ENCODE peak calls at places on chromosomes 12 and 14, in ten cellular contexts. A is mesendoderm; N is adipocyte; H is bronchial epithelial cell; Q is Caco-2; S is left ventricle myocardium inferior; L is IMR-90; D is lung; J is HepG2; U is CD8-positive, alpha-beta memory T cell. Z is an unnamed sample.

GRCh38 chr12:79274571-79275064 is 410.0 kb downstream of the SYT1 start:
- DNase-seq in S (no peak), Q (no peak), H (no peak), J (no peak), N (no peak), A (peak; percentile 26), L (no peak), D (no peak), U (no peak), Z (peak; percentile 32)

GRCh38 chr14:67800743-67801142 is 15.6 kb downstream of the ZFYVE26 start:
- DNase-seq in Q (no peak), L (no peak), H (no peak), N (no peak), J (no peak), A (no peak), S (no peak), D (no peak), U (no peak), Z (no peak)

GRCh38 chr14:81275995-81276698 is 55.4 kb upstream of the GTF2A1 start:
- DNase-seq in A (no peak), U (no peak), H (no peak), S (no peak), L (no peak), D (no peak), J (no peak), Q (no peak), N (no peak), Z (no peak)

GRCh38 chr14:57122129-57122528 is 146.6 kb downstream of the EXOC5 start:
- DNase-seq in U (no peak), N (no peak), D (no peak), S (no peak), J (no peak), Q (no peak), A (no peak), L (no peak), H (no peak), Z (no peak)

GRCh38 chr14:60510976-60511599 is 2.1 kb downstream of the SIX6 start:
- DNase-seq in Q (no peak), U (no peak), J (no peak), S (no peak), N (no peak), H (no peak), D (no peak), A (no peak), L (no peak), Z (no peak)

GRCh38 chr12:121579981-121580868 is 598 bp downstream of the KDM2B start:
- DNase-seq in Q (peak; percentile 85), A (peak; percentile 87), H (peak; percentile 13), N (peak; percentile 84), U (peak; percentile 73), S (peak; percentile 74), J (peak; percentile 34), D (peak; percentile 64), L (peak; percentile 55), Z (peak; percentile 75)

GRCh38 chr12:65086236-65086635 is 34.9 kb downstream of the WIF1 start:
- DNase-seq in A (no peak), H (no peak), L (no peak), N (no peak), U (no peak), J (no peak), D (peak; percentile 34), S (no peak), Q (no peak), Z (no peak)

GRCh38 chr14:100158566-100159106 is 809 bp downstream of the DEGS2 start:
- DNase-seq in D (no peak), S (no peak), U (no peak), H (no peak), L (no peak), N (no peak), A (no peak), Q (no peak), J (no peak), Z (no peak)

GRCh38 chr12:13250416-13250815 is 53.9 kb downstream of the EMP1 start:
- DNase-seq in U (no peak), S (no peak), H (peak; percentile 92), Q (no peak), D (no peak), N (no peak), L (peak; percentile 84), A (no peak), J (no peak), Z (peak; percentile 77)

GRCh38 chr12:89880695-89881350 is 172.2 kb upstream of the ATP2B1 start:
- DNase-seq in L (no peak), J (no peak), D (no peak), Q (no peak), N (no peak), U (peak; percentile 69), S (no peak), A (no peak), H (no peak), Z (no peak)

GRCh38 chr12:32290411-32290810 is 108.9 kb upstream of the FGD4 start:
- DNase-seq in H (peak; percentile 50), D (no peak), J (no peak), U (no peak), A (peak; percentile 83), Q (peak; percentile 77), S (no peak), L (peak; percentile 56), N (peak; percentile 51), Z (peak; percentile 60)

GRCh38 chr14:81765654-81766275 is 232.1 kb upstream of the SEL1L start:
- DNase-seq in J (no peak), N (no peak), L (no peak), A (peak; percentile 5), D (no peak), U (no peak), Q (no peak), H (no peak), S (no peak), Z (no peak)

GRCh38 chr14:33839193-33840076 is 111.4 kb downstream of the EGLN3 start:
- DNase-seq in U (peak; percentile 44), Q (peak; percentile 54), D (peak; percentile 42), N (peak; percentile 86), H (peak; percentile 33), S (no peak), L (peak; percentile 40), A (peak; percentile 45), J (peak; percentile 58), Z (peak; percentile 4)

GRCh38 chr12:121005346-121005815 is 10.9 kb downstream of the C12orf43 start:
- DNase-seq in U (peak; percentile 11), A (peak; percentile 83), D (no peak), H (peak; percentile 39), N (peak; percentile 50), S (no peak), J (peak; percentile 59), Q (peak; percentile 66), L (peak; percentile 23), Z (peak; percentile 32)

GRCh38 chr14:64478634-64479250 is 13.4 kb downstream of the AKAP5 start:
- DNase-seq in J (no peak), Q (no peak), S (no peak), L (peak; percentile 37), N (peak; percentile 67), H (peak; percentile 24), A (no peak), D (no peak), U (peak; percentile 15), Z (no peak)

DNA sequence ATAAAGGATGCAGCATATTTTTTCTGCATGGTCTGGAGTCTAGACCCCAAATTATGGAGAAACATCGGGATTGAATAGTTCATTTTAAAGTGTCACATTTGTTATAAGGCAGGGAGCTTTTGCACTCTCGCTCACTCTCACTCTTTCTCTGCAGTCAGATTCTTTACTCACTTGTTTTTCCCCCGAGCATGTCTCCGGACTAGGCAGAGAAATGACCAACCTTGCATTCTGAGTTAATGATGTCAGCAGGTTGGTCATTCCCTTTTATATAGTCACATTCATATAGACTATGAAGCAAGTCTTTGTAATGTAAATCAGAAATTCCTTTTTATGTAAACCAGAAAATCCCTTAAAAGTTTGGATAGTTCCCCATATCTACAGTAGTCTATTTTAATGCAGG is 4.1 kb downstream of the C12orf75 start:
- DNase-seq in H (peak; percentile 75), A (peak; percentile 59), U (no peak), D (no peak), J (no peak), S (no peak), Q (no peak), L (peak; percentile 92), N (peak; percentile 65), Z (no peak)
- H3K4me3 ChIP-seq in H (no peak overlapping the region), A (no peak overlapping the region), U (no peak overlapping the region), D (no peak overlapping the region), J (no peak overlapping the region), S (no peak overlapping the region), Q (no peak overlapping the region), L (peak overlapping the region; percentile 4), N (peak overlapping the region; percentile 48), Z (no peak overlapping the region)

GRCh38 chr12:57526477-57527126 is 4.0 kb downstream of the MBD6 start:
- DNase-seq in N (no peak), S (no peak), H (no peak), L (no peak), Q (no peak), A (no peak), D (no peak), J (no peak), U (no peak), Z (no peak)
- H3K36me3 ChIP-seq in N (peaks cover 72% of the 10 kb centered on the region), S (peaks cover 73% of the 10 kb centered on the region), H (peaks cover 37% of the 10 kb centered on the region), L (peaks cover 62% of the 10 kb centered on the region), Q (peaks cover 6% of the 10 kb centered on the region), A (peaks cover 3% of the 10 kb centered on the region), D (peaks cover 60% of the 10 kb centered on the region), J (peaks cover 20% of the 10 kb centered on the region), U (peaks cover 40% of the 10 kb centered on the region), Z (peaks cover 53% of the 10 kb centered on the region)

GRCh38 chr12:21771311-21771710 is 3.2 kb downstream of the KCNJ8 start:
- DNase-seq in D (no peak), H (peak; percentile 49), A (no peak), Q (no peak), N (peak; percentile 20), L (peak; percentile 74), J (no peak), S (no peak), U (no peak), Z (no peak)
- H3K4me3 ChIP-seq in D (no peak overlapping the region), H (no peak overlapping the region), A (no peak overlapping the region), Q (no peak overlapping the region), N (peak overlapping the region; percentile 85), L (no peak overlapping the region), J (no peak overlapping the region), S (peak overlapping the region; percentile 76), U (no peak overlapping the region), Z (no peak overlapping the region)

GRCh38 chr12:57198329-57198728 is 18.3 kb upstream of the NXPH4 start:
- DNase-seq in A (no peak), D (no peak), S (no peak), L (no peak), U (no peak), J (no peak), H (no peak), N (no peak), Q (no peak), Z (no peak)

GRCh38 chr12:57195655-57196371 is 20.8 kb upstream of the NXPH4 start:
- DNase-seq in L (no peak), D (no peak), J (no peak), Q (no peak), H (no peak), S (no peak), A (no peak), U (no peak), N (no peak), Z (no peak)

GRCh38 chr12:57195186-57195585 is 21.4 kb upstream of the NXPH4 start:
- DNase-seq in D (no peak), J (no peak), A (no peak), H (no peak), U (no peak), L (no peak), Q (no peak), N (no peak), S (no peak), Z (no peak)

GRCh38 chr12:57196439-57196838 is 20.2 kb upstream of the NXPH4 start:
- DNase-seq in L (no peak), H (no peak), J (no peak), N (no peak), Q (no peak), A (no peak), S (no peak), U (no peak), D (no peak), Z (no peak)

GRCh38 chr12:57196956-57197355 is 19.6 kb upstream of the NXPH4 start:
- DNase-seq in L (no peak), Q (no peak), N (no peak), H (no peak), U (no peak), S (no peak), A (no peak), J (no peak), D (no peak), Z (no peak)
- H3K36me3 ChIP-seq in L (peaks cover 100% of the 10 kb centered on the region), Q (peaks cover 7% of the 10 kb centered on the region), N (peaks cover 100% of the 10 kb centered on the region), H (peaks cover 60% of the 10 kb centered on the region), U (no peaks in the 10 kb centered on the region), S (peaks cover 100% of the 10 kb centered on the region), A (peaks cover 31% of the 10 kb centered on the region), J (peaks cover 81% of the 10 kb centered on the region), D (peaks cover 83% of the 10 kb centered on the region), Z (peaks cover 70% of the 10 kb centered on the region)